ENCODE peak calls at places on chromosomes 1 and 21, in nine cellular contexts. E is heart left ventricle, G is GM12891, O is transverse colon, Y is K562, A is GM12878, L is IMR-90, S is ovary, I is HCT116. J is an unnamed sample.

GRCh38 chr21:29647353-29647781 is 292.4 kb downstream of the GRIK1 start:
- DNase-seq in I (no peak), G (no peak), Y (peak), A (no peak), S (no peak), E (no peak), O (no peak), L (peak), J (no peak)

GRCh38 chr21:42747267-42747701 is 93.9 kb downstream of the PDE9A start:
- DNase-seq in I (no peak), Y (no peak), L (no peak), G (no peak), E (peak), O (no peak), S (no peak), A (no peak), J (no peak)

GRCh38 chr1:60227581-60228252 is 154.1 kb upstream of the C1orf87 start:
- DNase-seq in E (no peak), S (no peak), O (no peak), L (peak), G (no peak), I (peak), Y (no peak), A (no peak), J (no peak)

GRCh38 chr1:34736711-34737110 is 18.1 kb upstream of the GJB5 start:
- DNase-seq in A (no peak), G (no peak), Y (no peak), S (no peak), E (no peak), L (no peak), O (no peak), I (no peak), J (no peak)

GRCh38 chr1:155079210-155079486 is 511 bp downstream of the EFNA3 start:
- DNase-seq in G (no peak), O (no peak), Y (no peak), I (no peak), A (no peak), S (no peak), E (no peak), L (no peak), J (no peak)

GRCh38 chr1:94952539-94952938 is 25.6 kb upstream of the CNN3 start:
- DNase-seq in G (no peak), O (no peak), L (no peak), A (no peak), I (no peak), E (no peak), Y (no peak), S (no peak), J (no peak)

GRCh38 chr1:201394596-201394995 is 4.5 kb downstream of the LAD1 start:
- DNase-seq in Y (no peak), O (no peak), S (no peak), A (no peak), E (peak), G (no peak), L (no peak), I (no peak), J (no peak)

GRCh38 chr1:109270623-109271317 is 12.2 kb downstream of the PSRC1 start:
- DNase-seq in E (no peak), G (no peak), I (no peak), A (no peak), L (no peak), Y (no peak), S (no peak), O (no peak), J (no peak)

GRCh38 chr1:223233410-223234163 is 90.5 kb upstream of the TLR5 start:
- DNase-seq in S (peak), G (no peak), E (no peak), L (peak), O (no peak), I (peak), A (no peak), Y (peak), J (peak)

GRCh38 chr21:36120304-36120902 is 14.5 kb upstream of the CBR3 start:
- DNase-seq in O (no peak), E (peak), L (peak), G (no peak), Y (no peak), A (no peak), I (no peak), S (no peak), J (no peak)

GRCh38 chr1:7642781-7643180 is 128.3 kb upstream of the VAMP3 start:
- DNase-seq in E (peak), Y (no peak), O (no peak), S (no peak), I (no peak), L (peak), G (no peak), A (no peak), J (no peak)

GRCh38 chr21:15195768-15196167 is 131.0 kb upstream of the NRIP1 start:
- DNase-seq in A (no peak), Y (no peak), L (no peak), E (no peak), S (no peak), O (no peak), G (no peak), I (no peak), J (no peak)

GRCh38 chr1:100440075-100440809 is 87.9 kb downstream of the CDC14A start:
- DNase-seq in A (no peak), I (no peak), E (no peak), G (no peak), S (no peak), O (peak), L (no peak), Y (peak), J (no peak)

GRCh38 chr1:185343306-185343705 is 26.3 kb upstream of the IVNS1ABP start:
- DNase-seq in E (no peak), L (no peak), G (no peak), O (no peak), S (no peak), I (no peak), Y (no peak), A (no peak), J (no peak)

GRCh38 chr1:16924919-16925477 is 3.3 kb downstream of the CROCC start:
- DNase-seq in L (no peak), Y (peak), A (no peak), G (no peak), O (no peak), I (no peak), E (peak), S (no peak), J (no peak)

GRCh38 chr1:60596791-60597748 is 485.3 kb upstream of the NFIA start:
- DNase-seq in O (no peak), Y (peak), I (no peak), S (no peak), L (no peak), G (no peak), E (no peak), A (no peak), J (no peak)

GRCh38 chr1:167601442-167602380 is 28.3 kb upstream of the RCSD1 start:
- DNase-seq in O (peak), Y (no peak), I (no peak), S (no peak), G (no peak), L (no peak), E (no peak), A (no peak), J (no peak)

GRCh38 chr1:234477373-234478151 is 1.4 kb downstream of the TARBP1 start:
- DNase-seq in L (no peak), G (no peak), O (no peak), Y (no peak), S (no peak), I (no peak), E (no peak), A (no peak), J (no peak)

GRCh38 chr1:31409946-31410858 is 2.8 kb upstream of the SERINC2 start:
- DNase-seq in E (no peak), S (no peak), Y (peak), L (peak), O (no peak), G (no peak), I (no peak), A (no peak), J (no peak)

GRCh38 chr1:22796642-22797041 is 86.0 kb downstream of the EPHB2 start:
- DNase-seq in E (no peak), A (no peak), L (peak), S (no peak), Y (no peak), G (no peak), I (no peak), O (no peak), J (no peak)

GRCh38 chr1:34460193-34460592 is 283.5 kb downstream of the C1orf94 start:
- DNase-seq in Y (peak), L (no peak), O (peak), S (no peak), I (peak), E (no peak), G (peak), A (peak), J (peak)

GRCh38 chr1:149995927-149996326 is 14.6 kb downstream of the OTUD7B start:
- DNase-seq in I (no peak), L (peak), O (no peak), G (no peak), S (no peak), E (no peak), Y (no peak), A (peak), J (peak)

GRCh38 chr1:31846484-31846883 is 30.7 kb upstream of the SPOCD1 start:
- DNase-seq in I (no peak), G (no peak), A (no peak), S (no peak), L (no peak), O (no peak), E (no peak), Y (no peak), J (no peak)

GRCh38 chr1:203805689-203806088 is 10.3 kb downstream of the ZBED6 start:
- DNase-seq in L (no peak), Y (no peak), S (no peak), I (no peak), G (no peak), A (no peak), E (no peak), O (no peak), J (no peak)
- TF ChIP-seq POLR2A in L (no peak), Y (no peak), S (no peak), I (no peak), G (no peak), A (no peak), E (no peak), O (no peak), J (no peak)

GRCh38 chr1:23825076-23825761 is at the start of gene HMGCL:
- DNase-seq in S (peak), G (peak), L (peak), Y (peak), I (peak), A (peak), O (peak), E (peak), J (peak)
- TF ChIP-seq POLR2A in S (peak), G (peak), L (peak), Y (peak), I (peak), A (peak), O (peak), E (no peak), J (peak)

GRCh38 chr1:161198877-161199431 is at the start of gene ADAMTS4:
- DNase-seq in L (peak), A (no peak), I (no peak), E (peak), O (peak), Y (peak), G (no peak), S (peak), J (no peak)
- TF ChIP-seq POLR2A in L (peak), A (no peak), I (no peak), E (peak), O (peak), Y (peak), G (no peak), S (peak), J (no peak)

DNA sequence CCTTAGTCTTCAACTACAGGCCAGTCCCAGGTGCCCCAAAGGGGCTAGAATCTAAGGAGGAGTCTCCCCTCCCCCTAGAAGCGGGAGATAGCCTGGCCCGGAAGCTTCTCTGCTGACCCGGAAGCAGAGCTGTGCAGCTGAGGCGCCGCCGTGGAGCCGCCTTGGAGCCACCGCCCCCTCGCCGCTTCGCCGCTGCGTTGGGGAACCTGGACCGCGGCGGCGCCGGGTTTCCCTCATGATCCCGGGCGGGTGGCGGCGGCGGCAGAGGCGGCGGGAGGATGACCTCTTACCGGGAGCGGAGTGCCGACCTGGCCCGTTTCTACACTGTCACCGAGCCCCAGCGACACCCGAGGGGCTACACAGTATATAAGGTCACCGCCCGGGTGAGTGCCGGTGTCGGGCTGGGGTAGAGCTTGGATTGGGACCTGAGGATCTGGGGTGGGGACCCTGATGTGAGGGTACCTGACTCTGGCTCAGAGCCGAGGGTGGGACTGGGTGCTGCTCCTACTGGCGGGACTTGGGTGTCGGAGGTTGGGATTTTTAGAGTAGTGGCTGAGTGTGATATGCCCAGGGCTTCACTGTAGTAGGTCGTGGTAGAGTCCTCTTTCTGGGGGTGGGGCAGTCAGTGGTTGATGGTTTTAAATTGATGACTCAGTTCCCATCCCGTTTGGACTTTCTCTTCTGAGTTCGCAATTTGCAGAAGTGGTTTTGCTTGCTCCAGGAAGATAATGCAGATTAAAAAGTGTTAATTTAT is at the start of gene RPS6KC1:
- DNase-seq in O (peak), I (peak), L (peak), E (peak), G (peak), Y (peak), A (no peak), S (peak), J (peak)
- TF ChIP-seq POLR2A in O (no peak), I (no peak), L (no peak), E (no peak), G (peak), Y (peak), A (peak), S (no peak), J (peak)

GRCh38 chr1:47440052-47440848 is 2.4 kb downstream of the FOXD2 start:
- DNase-seq in S (no peak), E (no peak), L (no peak), Y (no peak), I (no peak), O (no peak), A (no peak), G (no peak), J (no peak)

GRCh38 chr1:47440849-47441170 is 3.0 kb downstream of the FOXD2 start:
- DNase-seq in G (no peak), L (no peak), Y (no peak), E (no peak), S (no peak), A (no peak), O (no peak), I (no peak), J (no peak)

GRCh38 chr1:47437518-47438320 is at the start of gene FOXD2:
- DNase-seq in I (peak), L (peak), A (peak), Y (peak), E (peak), S (peak), O (peak), G (peak), J (peak)

GRCh38 chr1:47438321-47439150 is 692 bp downstream of the FOXD2 start:
- DNase-seq in S (no peak), Y (peak), L (no peak), I (no peak), O (peak), E (no peak), G (no peak), A (no peak), J (no peak)

DNA sequence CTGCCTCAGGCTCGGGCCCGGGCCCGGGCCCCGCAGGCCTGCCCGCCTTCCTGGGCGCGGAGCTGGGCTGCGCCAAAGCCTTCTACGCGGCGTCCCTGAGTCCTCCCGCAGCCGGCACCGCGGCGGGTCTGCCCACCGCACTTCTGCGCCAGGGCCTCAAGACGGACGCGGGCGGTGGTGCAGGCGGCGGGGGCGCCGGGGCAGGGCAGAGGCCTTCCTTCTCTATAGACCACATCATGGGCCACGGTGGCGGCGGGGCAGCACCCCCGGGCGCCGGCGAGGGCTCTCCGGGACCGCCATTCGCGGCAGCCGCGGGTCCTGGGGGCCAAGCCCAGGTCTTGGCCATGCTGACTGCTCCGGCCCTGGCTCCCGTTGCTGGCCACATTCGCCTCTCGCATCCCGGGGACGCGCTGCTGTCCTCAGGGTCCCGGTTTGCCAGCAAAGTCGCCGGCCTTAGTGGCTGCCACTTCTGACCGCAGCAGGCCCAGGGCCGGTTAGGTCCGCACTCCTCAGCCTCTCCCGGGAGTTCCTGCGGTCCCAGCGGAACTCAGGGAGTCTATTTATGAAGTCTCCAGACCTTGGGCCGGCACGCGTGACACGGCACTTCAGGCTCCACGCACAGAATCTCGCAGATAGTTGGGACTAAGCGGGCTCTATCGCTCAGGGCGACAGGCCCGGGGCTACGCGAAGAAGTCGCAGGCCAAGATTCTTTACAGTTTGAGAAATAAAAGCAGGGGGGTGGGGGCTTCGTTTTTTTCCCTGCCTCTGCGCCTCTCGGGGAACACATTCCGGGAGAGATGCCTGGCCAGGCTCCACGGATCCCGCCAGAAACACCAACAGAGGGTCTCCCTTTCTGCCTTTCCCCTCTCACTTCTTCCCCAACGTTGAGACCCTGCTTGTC is 1.6 kb downstream of the FOXD2 start:
- DNase-seq in G (no peak), Y (no peak), E (no peak), O (no peak), L (no peak), S (no peak), A (no peak), I (no peak), J (no peak)
- TF ChIP-seq POLR2A in G (no peak), Y (no peak), E (no peak), O (no peak), L (no peak), S (no peak), A (no peak), I (no peak), J (no peak)

GRCh38 chr1:180953791-180954721 is 41.4 kb downstream of the KIAA1614 start:
- DNase-seq in S (peak), I (no peak), E (peak), Y (no peak), O (peak), G (peak), A (peak), L (peak), J (no peak)
- TF ChIP-seq POLR2A in S (no peak), I (no peak), E (no peak), Y (no peak), O (no peak), G (no peak), A (peak), L (no peak), J (peak)

GRCh38 chr1:53945433-53946251 is at the start of gene IFT25:
- DNase-seq in S (peak), L (peak), I (peak), O (peak), G (peak), Y (peak), E (peak), A (peak), J (peak)
- TF ChIP-seq POLR2A in S (peak), L (peak), I (peak), O (peak), G (peak), Y (peak), E (no peak), A (peak), J (peak)

GRCh38 chr1:232865118-232865931 is 60.1 kb downstream of the MAP10 start:
- DNase-seq in O (no peak), L (no peak), A (no peak), G (no peak), S (no peak), Y (no peak), E (no peak), I (no peak), J (no peak)

GRCh38 chr1:232872738-232873137 is 67.5 kb downstream of the MAP10 start:
- DNase-seq in E (no peak), O (no peak), S (no peak), L (no peak), I (no peak), Y (no peak), A (no peak), G (no peak), J (no peak)

GRCh38 chr1:232873931-232874330 is 68.7 kb downstream of the MAP10 start:
- DNase-seq in G (no peak), S (no peak), A (no peak), Y (no peak), I (no peak), E (no peak), O (no peak), L (no peak), J (no peak)

GRCh38 chr1:232873412-232873811 is 68.2 kb downstream of the MAP10 start:
- DNase-seq in I (no peak), O (no peak), L (no peak), Y (no peak), A (no peak), E (no peak), G (no peak), S (no peak), J (no peak)

DNA sequence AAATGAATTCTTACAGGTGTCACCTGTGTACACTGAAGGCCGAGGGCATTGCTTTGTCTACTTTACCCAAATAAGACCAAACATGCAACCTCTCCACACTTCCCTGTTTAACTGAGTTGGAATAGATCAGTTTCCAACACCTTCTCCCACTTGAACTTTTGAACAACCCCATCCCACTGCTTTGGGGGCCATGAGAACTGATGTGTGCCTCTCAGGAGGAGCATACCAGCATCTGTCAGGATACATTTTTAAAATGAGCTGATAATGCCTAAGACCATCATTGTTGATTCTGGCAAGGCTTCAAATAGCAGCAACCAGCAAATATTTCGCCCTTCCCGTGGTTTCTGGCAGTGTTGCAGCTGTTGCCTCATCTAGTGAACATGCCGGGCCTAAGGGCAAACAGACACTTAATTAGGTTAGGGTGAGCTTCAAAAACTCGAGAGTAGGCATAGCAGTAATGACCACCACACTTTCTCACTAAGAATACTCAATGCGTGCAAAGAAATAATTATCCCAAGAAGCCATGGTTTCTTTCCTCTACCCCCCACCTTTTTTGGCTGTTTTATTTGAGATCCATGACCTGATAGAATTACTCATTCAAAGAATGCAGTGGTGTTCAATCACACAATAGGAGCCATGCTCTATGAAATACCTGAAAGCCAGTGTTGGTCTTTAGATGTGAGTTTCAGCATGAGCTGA is 63.7 kb downstream of the MAP10 start:
- DNase-seq in L (peak), O (no peak), E (no peak), S (no peak), A (no peak), G (no peak), I (peak), Y (no peak), J (peak)
- TF ChIP-seq POLR2A in L (peak), O (no peak), E (no peak), S (no peak), A (no peak), G (no peak), I (no peak), Y (no peak), J (peak)